ENCODE peak calls at places on chromosomes 7 and 10, in nine cellular contexts. One of them, this sample, is unnamed.
A peak's percentile ranks its signal among the peaks of the same experiment; 100 is the strongest.

GRCh38 chr10:76012928-76013327 is 581.5 kb downstream of the LRMDA start:
- DNase-seq in astrocyte of the cerebellum: no peak
- DNase-seq in fibroblast of the aortic adventitia: no peak
- DNase-seq in activated CD8-positive, alpha-beta T cell treated with anti-CD3 and anti-CD28 coated beads for 36 hours: no peak
- DNase-seq in choroid plexus epithelial cell: no peak
- DNase-seq in right lobe of liver: no peak
- DNase-seq in natural killer cell: no peak
- DNase-seq in adrenal gland: no peak
- DNase-seq in transverse colon: no peak
- DNase-seq in this sample: no peak

GRCh38 chr10:3655528-3655927 is 129.5 kb downstream of the KLF6 start:
- DNase-seq in activated CD8-positive, alpha-beta T cell treated with anti-CD3 and anti-CD28 coated beads for 36 hours: no peak
- DNase-seq in right lobe of liver: no peak
- DNase-seq in choroid plexus epithelial cell: no peak
- DNase-seq in adrenal gland: no peak
- DNase-seq in astrocyte of the cerebellum: no peak
- DNase-seq in transverse colon: no peak
- DNase-seq in natural killer cell: no peak
- DNase-seq in fibroblast of the aortic adventitia: no peak
- DNase-seq in this sample: no peak

GRCh38 chr10:14548970-14549369 is 218.2 kb upstream of the FRMD4A start:
- DNase-seq in adrenal gland: no peak
- DNase-seq in fibroblast of the aortic adventitia: no peak
- DNase-seq in choroid plexus epithelial cell: no peak
- DNase-seq in natural killer cell: no peak
- DNase-seq in transverse colon: no peak
- DNase-seq in activated CD8-positive, alpha-beta T cell treated with anti-CD3 and anti-CD28 coated beads for 36 hours: no peak
- DNase-seq in right lobe of liver: no peak
- DNase-seq in astrocyte of the cerebellum: no peak
- DNase-seq in this sample: no peak

GRCh38 chr10:121662531-121662930 is 64.3 kb upstream of the FGFR2 start:
- DNase-seq in astrocyte of the cerebellum: no peak
- DNase-seq in right lobe of liver: no peak
- DNase-seq in transverse colon: no peak
- DNase-seq in activated CD8-positive, alpha-beta T cell treated with anti-CD3 and anti-CD28 coated beads for 36 hours: no peak
- DNase-seq in fibroblast of the aortic adventitia: no peak
- DNase-seq in adrenal gland: no peak
- DNase-seq in natural killer cell: no peak
- DNase-seq in choroid plexus epithelial cell: no peak
- DNase-seq in this sample: no peak

GRCh38 chr7:128073671-128074070 is 42.4 kb upstream of the LRRC4 start:
- DNase-seq in fibroblast of the aortic adventitia: no peak
- DNase-seq in adrenal gland: no peak
- DNase-seq in transverse colon: no peak
- DNase-seq in choroid plexus epithelial cell: no peak
- DNase-seq in natural killer cell: no peak
- DNase-seq in right lobe of liver: no peak
- DNase-seq in astrocyte of the cerebellum: no peak
- DNase-seq in activated CD8-positive, alpha-beta T cell treated with anti-CD3 and anti-CD28 coated beads for 36 hours: no peak
- DNase-seq in this sample: no peak

GRCh38 chr10:121886997-121887622 is 40.7 kb downstream of the ATE1 start:
- DNase-seq in right lobe of liver: no peak
- DNase-seq in natural killer cell: peak; percentile 20
- DNase-seq in choroid plexus epithelial cell: peak; percentile 89
- DNase-seq in transverse colon: peak; percentile 55
- DNase-seq in activated CD8-positive, alpha-beta T cell treated with anti-CD3 and anti-CD28 coated beads for 36 hours: peak; percentile 67
- DNase-seq in fibroblast of the aortic adventitia: peak; percentile 68
- DNase-seq in astrocyte of the cerebellum: peak; percentile 48
- DNase-seq in adrenal gland: peak; percentile 44
- DNase-seq in this sample: no peak

GRCh38 chr7:97733276-97734206 is 1.7 kb downstream of the TAC1 start:
- DNase-seq in choroid plexus epithelial cell: no peak
- DNase-seq in astrocyte of the cerebellum: no peak
- DNase-seq in adrenal gland: no peak
- DNase-seq in transverse colon: no peak
- DNase-seq in activated CD8-positive, alpha-beta T cell treated with anti-CD3 and anti-CD28 coated beads for 36 hours: peak; percentile 6
- DNase-seq in natural killer cell: no peak
- DNase-seq in right lobe of liver: peak; percentile 55
- DNase-seq in fibroblast of the aortic adventitia: no peak
- DNase-seq in this sample: no peak

GRCh38 chr10:30247704-30248103 is 101.4 kb downstream of the MTPAP start:
- DNase-seq in adrenal gland: no peak
- DNase-seq in fibroblast of the aortic adventitia: no peak
- DNase-seq in activated CD8-positive, alpha-beta T cell treated with anti-CD3 and anti-CD28 coated beads for 36 hours: peak; percentile 35
- DNase-seq in choroid plexus epithelial cell: no peak
- DNase-seq in transverse colon: no peak
- DNase-seq in right lobe of liver: no peak
- DNase-seq in natural killer cell: no peak
- DNase-seq in astrocyte of the cerebellum: no peak
- DNase-seq in this sample: no peak

GRCh38 chr10:91617073-91617580 is 15.7 kb downstream of the PPP1R3C start:
- DNase-seq in fibroblast of the aortic adventitia: peak; percentile 89
- DNase-seq in adrenal gland: no peak
- DNase-seq in activated CD8-positive, alpha-beta T cell treated with anti-CD3 and anti-CD28 coated beads for 36 hours: no peak
- DNase-seq in right lobe of liver: no peak
- DNase-seq in choroid plexus epithelial cell: peak; percentile 93
- DNase-seq in natural killer cell: no peak
- DNase-seq in transverse colon: no peak
- DNase-seq in astrocyte of the cerebellum: no peak
- DNase-seq in this sample: no peak

GRCh38 chr7:94190599-94191061 is 186.5 kb upstream of the BET1 start:
- DNase-seq in activated CD8-positive, alpha-beta T cell treated with anti-CD3 and anti-CD28 coated beads for 36 hours: no peak
- DNase-seq in adrenal gland: peak; percentile 31
- DNase-seq in choroid plexus epithelial cell: peak; percentile 97
- DNase-seq in astrocyte of the cerebellum: peak; percentile 99
- DNase-seq in fibroblast of the aortic adventitia: peak; percentile 99
- DNase-seq in right lobe of liver: no peak
- DNase-seq in transverse colon: no peak
- DNase-seq in natural killer cell: no peak
- DNase-seq in this sample: no peak

GRCh38 chr7:12714436-12714737 is 27.0 kb downstream of the ARL4A start:
- DNase-seq in right lobe of liver: no peak
- DNase-seq in activated CD8-positive, alpha-beta T cell treated with anti-CD3 and anti-CD28 coated beads for 36 hours: no peak
- DNase-seq in choroid plexus epithelial cell: no peak
- DNase-seq in transverse colon: no peak
- DNase-seq in astrocyte of the cerebellum: no peak
- DNase-seq in adrenal gland: no peak
- DNase-seq in natural killer cell: no peak
- DNase-seq in fibroblast of the aortic adventitia: no peak
- DNase-seq in this sample: no peak

GRCh38 chr7:111532625-111533024 is 29.7 kb downstream of the IMMP2L start:
- DNase-seq in right lobe of liver: no peak
- DNase-seq in astrocyte of the cerebellum: no peak
- DNase-seq in adrenal gland: no peak
- DNase-seq in choroid plexus epithelial cell: peak; percentile 80
- DNase-seq in activated CD8-positive, alpha-beta T cell treated with anti-CD3 and anti-CD28 coated beads for 36 hours: no peak
- DNase-seq in transverse colon: no peak
- DNase-seq in fibroblast of the aortic adventitia: peak; percentile 49
- DNase-seq in natural killer cell: no peak
- DNase-seq in this sample: no peak

GRCh38 chr7:74657692-74658170 is at the start of gene GTF2I:
- DNase-seq in adrenal gland: no peak
- DNase-seq in natural killer cell: no peak
- DNase-seq in choroid plexus epithelial cell: no peak
- DNase-seq in fibroblast of the aortic adventitia: no peak
- DNase-seq in activated CD8-positive, alpha-beta T cell treated with anti-CD3 and anti-CD28 coated beads for 36 hours: peak; percentile 50
- DNase-seq in astrocyte of the cerebellum: no peak
- DNase-seq in right lobe of liver: no peak
- DNase-seq in transverse colon: no peak
- DNase-seq in this sample: no peak

GRCh38 chr7:74655324-74655723 is 2.2 kb upstream of the GTF2I start:
- DNase-seq in choroid plexus epithelial cell: peak; percentile 85
- DNase-seq in fibroblast of the aortic adventitia: no peak
- DNase-seq in transverse colon: no peak
- DNase-seq in natural killer cell: no peak
- DNase-seq in activated CD8-positive, alpha-beta T cell treated with anti-CD3 and anti-CD28 coated beads for 36 hours: no peak
- DNase-seq in right lobe of liver: no peak
- DNase-seq in adrenal gland: no peak
- DNase-seq in astrocyte of the cerebellum: no peak
- DNase-seq in this sample: no peak

GRCh38 chr7:74656911-74657691 is 417 bp upstream of the GTF2I start:
- DNase-seq in right lobe of liver: peak; percentile 99
- DNase-seq in adrenal gland: peak; percentile 99
- DNase-seq in activated CD8-positive, alpha-beta T cell treated with anti-CD3 and anti-CD28 coated beads for 36 hours: peak; percentile 99
- DNase-seq in astrocyte of the cerebellum: peak; percentile 88
- DNase-seq in natural killer cell: peak; percentile 96
- DNase-seq in choroid plexus epithelial cell: peak; percentile 98
- DNase-seq in fibroblast of the aortic adventitia: peak; percentile 94
- DNase-seq in transverse colon: peak; percentile 99
- DNase-seq in this sample: peak; percentile 96

GRCh38 chr7:74655785-74656420 is 1.6 kb upstream of the GTF2I start:
- DNase-seq in natural killer cell: no peak
- DNase-seq in astrocyte of the cerebellum: no peak
- DNase-seq in right lobe of liver: no peak
- DNase-seq in fibroblast of the aortic adventitia: peak; percentile 10
- DNase-seq in activated CD8-positive, alpha-beta T cell treated with anti-CD3 and anti-CD28 coated beads for 36 hours: no peak
- DNase-seq in choroid plexus epithelial cell: peak; percentile 27
- DNase-seq in transverse colon: no peak
- DNase-seq in adrenal gland: no peak
- DNase-seq in this sample: no peak

DNA sequence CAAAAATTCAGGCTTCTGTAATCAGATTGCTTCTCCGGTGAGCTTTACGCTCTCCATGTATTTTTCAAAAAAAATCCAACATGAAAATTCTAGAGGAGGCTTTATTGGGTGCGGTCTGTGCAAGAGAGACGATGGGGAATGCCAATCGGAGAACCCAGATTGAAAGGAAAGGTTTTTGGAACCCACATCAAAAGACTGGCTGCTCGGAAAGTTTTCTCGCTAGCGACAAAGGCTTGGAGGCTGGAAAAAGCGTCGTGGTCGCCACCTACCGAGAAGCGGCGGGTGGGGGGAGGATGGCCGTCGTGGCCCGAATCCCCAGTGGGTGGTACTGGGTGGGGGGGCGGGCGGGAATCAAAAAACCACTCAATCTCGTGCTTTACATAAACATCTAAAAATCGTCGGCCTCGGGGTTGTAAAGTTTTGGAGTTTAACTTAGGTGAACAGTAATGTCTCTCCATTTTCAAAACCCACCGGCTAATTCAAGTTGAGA is 1.1 kb upstream of the GTF2I start:
- DNase-seq in transverse colon: peak; percentile 66
- DNase-seq in activated CD8-positive, alpha-beta T cell treated with anti-CD3 and anti-CD28 coated beads for 36 hours: peak; percentile 67
- DNase-seq in astrocyte of the cerebellum: no peak
- DNase-seq in adrenal gland: peak; percentile 69
- DNase-seq in right lobe of liver: peak; percentile 77
- DNase-seq in natural killer cell: no peak
- DNase-seq in choroid plexus epithelial cell: peak; percentile 41
- DNase-seq in fibroblast of the aortic adventitia: peak; percentile 35
- DNase-seq in this sample: peak; percentile 25
- TF ChIP-seq CTCF in transverse colon: no peak
- TF ChIP-seq CTCF in activated CD8-positive, alpha-beta T cell treated with anti-CD3 and anti-CD28 coated beads for 36 hours: no peak
- TF ChIP-seq CTCF in astrocyte of the cerebellum: no peak
- TF ChIP-seq CTCF in adrenal gland: no peak
- TF ChIP-seq CTCF in right lobe of liver: peak; percentile 8
- TF ChIP-seq CTCF in natural killer cell: no peak
- TF ChIP-seq CTCF in choroid plexus epithelial cell: peak; percentile 5
- TF ChIP-seq CTCF in fibroblast of the aortic adventitia: peak; percentile 12
- TF ChIP-seq CTCF in this sample: no peak

GRCh38 chr7:63112764-63113712 is 885.6 kb upstream of the ZNF722 start:
- DNase-seq in astrocyte of the cerebellum: no peak
- DNase-seq in natural killer cell: no peak
- DNase-seq in right lobe of liver: no peak
- DNase-seq in fibroblast of the aortic adventitia: no peak
- DNase-seq in activated CD8-positive, alpha-beta T cell treated with anti-CD3 and anti-CD28 coated beads for 36 hours: no peak
- DNase-seq in choroid plexus epithelial cell: no peak
- DNase-seq in transverse colon: no peak
- DNase-seq in adrenal gland: no peak
- DNase-seq in this sample: no peak
- TF ChIP-seq CTCF in astrocyte of the cerebellum: no peak
- TF ChIP-seq CTCF in natural killer cell: no peak
- TF ChIP-seq CTCF in right lobe of liver: no peak
- TF ChIP-seq CTCF in fibroblast of the aortic adventitia: no peak
- TF ChIP-seq CTCF in activated CD8-positive, alpha-beta T cell treated with anti-CD3 and anti-CD28 coated beads for 36 hours: no peak
- TF ChIP-seq CTCF in choroid plexus epithelial cell: no peak
- TF ChIP-seq CTCF in transverse colon: no peak
- TF ChIP-seq CTCF in adrenal gland: no peak
- TF ChIP-seq CTCF in this sample: no peak

DNA sequence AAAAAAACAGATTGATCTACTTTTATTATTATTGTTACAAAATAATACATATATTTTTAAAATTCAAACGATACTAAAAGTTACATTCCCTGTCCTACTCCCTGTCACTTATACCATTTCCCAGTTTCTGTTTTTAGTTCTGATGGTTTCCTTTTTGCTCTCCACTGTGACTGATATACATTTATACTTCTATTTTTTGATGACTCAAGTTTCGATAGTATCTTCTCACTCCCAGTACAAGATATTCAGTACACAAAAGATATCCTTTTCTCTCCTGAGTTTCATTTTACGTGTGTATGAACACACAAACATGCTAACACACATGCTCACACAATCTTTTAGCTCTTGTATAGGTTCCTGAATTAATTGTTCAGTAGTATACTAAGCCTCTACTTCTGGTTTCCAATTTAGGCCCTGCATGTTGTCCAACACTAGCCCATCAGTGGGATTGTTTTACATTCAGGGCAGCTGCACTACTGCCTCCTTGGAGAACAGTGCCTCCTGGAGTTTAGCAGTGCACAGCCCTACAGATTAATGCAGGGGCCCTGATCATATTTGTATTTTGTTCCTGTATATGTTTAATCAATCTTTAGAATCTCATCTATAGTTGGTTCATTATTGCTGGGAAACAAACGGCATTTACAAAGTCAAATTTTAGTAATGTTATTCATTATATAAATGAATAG is 131.0 kb downstream of the TES start:
- DNase-seq in fibroblast of the aortic adventitia: no peak
- DNase-seq in activated CD8-positive, alpha-beta T cell treated with anti-CD3 and anti-CD28 coated beads for 36 hours: no peak
- DNase-seq in right lobe of liver: no peak
- DNase-seq in natural killer cell: no peak
- DNase-seq in astrocyte of the cerebellum: no peak
- DNase-seq in transverse colon: no peak
- DNase-seq in adrenal gland: no peak
- DNase-seq in choroid plexus epithelial cell: peak; percentile 56
- DNase-seq in this sample: no peak
- TF ChIP-seq CTCF in fibroblast of the aortic adventitia: peak; percentile 7
- TF ChIP-seq CTCF in activated CD8-positive, alpha-beta T cell treated with anti-CD3 and anti-CD28 coated beads for 36 hours: no peak
- TF ChIP-seq CTCF in right lobe of liver: peak; percentile 31
- TF ChIP-seq CTCF in natural killer cell: no peak
- TF ChIP-seq CTCF in astrocyte of the cerebellum: peak; percentile 2
- TF ChIP-seq CTCF in transverse colon: no peak
- TF ChIP-seq CTCF in adrenal gland: no peak
- TF ChIP-seq CTCF in choroid plexus epithelial cell: peak; percentile 59
- TF ChIP-seq CTCF in this sample: no peak

DNA sequence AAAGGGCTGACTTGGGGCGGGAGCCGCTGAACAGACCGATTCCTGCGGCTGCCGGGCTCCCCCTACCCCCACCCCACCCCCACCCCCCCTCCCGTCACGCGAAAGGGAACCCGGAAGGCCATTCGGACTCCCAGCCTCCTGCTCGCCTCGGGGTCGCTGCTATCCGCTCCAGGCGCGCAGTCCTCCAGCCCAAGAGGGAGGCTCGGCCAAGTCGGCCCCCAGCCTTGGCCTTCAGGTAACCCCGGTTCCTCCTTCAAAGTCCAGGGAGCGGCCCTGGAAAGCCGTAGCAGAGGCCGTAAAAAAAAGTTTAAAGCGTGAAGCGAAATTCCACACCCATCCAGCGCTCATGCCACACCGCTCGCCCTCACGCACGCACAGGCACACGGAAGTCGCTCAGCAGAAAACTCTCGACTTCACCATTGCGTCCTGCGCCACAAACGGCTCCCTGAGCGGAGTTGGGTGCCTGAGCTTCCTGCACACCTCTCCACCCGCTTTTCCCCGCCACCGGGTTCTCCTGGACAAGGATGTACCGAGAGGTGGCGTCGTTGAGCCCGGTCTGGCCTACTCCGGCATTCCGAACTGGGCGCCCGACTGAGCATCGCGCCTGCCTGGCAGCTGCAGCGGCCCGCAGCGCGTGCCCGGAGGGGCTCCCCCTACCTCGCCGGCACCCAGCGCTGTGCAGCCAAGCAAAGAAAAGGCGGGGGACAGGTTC is 1.4 kb downstream of the SORCS3 start:
- DNase-seq in transverse colon: no peak
- DNase-seq in astrocyte of the cerebellum: peak; percentile 4
- DNase-seq in right lobe of liver: no peak
- DNase-seq in natural killer cell: no peak
- DNase-seq in adrenal gland: peak; percentile 60
- DNase-seq in fibroblast of the aortic adventitia: peak; percentile 22
- DNase-seq in choroid plexus epithelial cell: peak; percentile 5
- DNase-seq in activated CD8-positive, alpha-beta T cell treated with anti-CD3 and anti-CD28 coated beads for 36 hours: peak; percentile 49
- DNase-seq in this sample: no peak
- TF ChIP-seq CTCF in transverse colon: peak; percentile 15
- TF ChIP-seq CTCF in astrocyte of the cerebellum: peak; percentile 65
- TF ChIP-seq CTCF in right lobe of liver: no peak
- TF ChIP-seq CTCF in natural killer cell: no peak
- TF ChIP-seq CTCF in adrenal gland: no peak
- TF ChIP-seq CTCF in fibroblast of the aortic adventitia: peak; percentile 32
- TF ChIP-seq CTCF in choroid plexus epithelial cell: no peak
- TF ChIP-seq CTCF in activated CD8-positive, alpha-beta T cell treated with anti-CD3 and anti-CD28 coated beads for 36 hours: peak; percentile 29
- TF ChIP-seq CTCF in this sample: no peak

This sample was measured in activated B cell treated with CpG ODN at 0.5 μM for 24 hours.